ENCODE peak calls at places on chromosomes 7 and 10, in five cellular contexts. One of them, this sample, is unnamed.

GRCh38 chr10:2760736-2761135 is 306.6 kb upstream of the PFKP start:
- DNase-seq in fibroblast of the conjunctiva: no peak
- DNase-seq in cardiac fibroblast: no peak
- DNase-seq in T-helper 1 cell: no peak
- DNase-seq in NCI-H69: no peak
- DNase-seq in this sample: no peak

GRCh38 chr10:122974034-122974433 is 6.2 kb upstream of the PSTK start:
- DNase-seq in fibroblast of the conjunctiva: no peak
- DNase-seq in cardiac fibroblast: no peak
- DNase-seq in T-helper 1 cell: no peak
- DNase-seq in NCI-H69: peak
- DNase-seq in this sample: no peak

GRCh38 chr7:153036396-153037063 is 277.0 kb downstream of the ACTR3B start:
- DNase-seq in fibroblast of the conjunctiva: no peak
- DNase-seq in cardiac fibroblast: no peak
- DNase-seq in T-helper 1 cell: no peak
- DNase-seq in NCI-H69: no peak
- DNase-seq in this sample: no peak

GRCh38 chr10:12748186-12748585 is 253.3 kb downstream of the CCDC3 start:
- DNase-seq in fibroblast of the conjunctiva: no peak
- DNase-seq in cardiac fibroblast: no peak
- DNase-seq in T-helper 1 cell: no peak
- DNase-seq in NCI-H69: no peak
- DNase-seq in this sample: no peak

GRCh38 chr7:99267530-99268360 is 4.9 kb upstream of the MYH16 start:
- DNase-seq in fibroblast of the conjunctiva: peak
- DNase-seq in cardiac fibroblast: peak
- DNase-seq in T-helper 1 cell: no peak
- DNase-seq in NCI-H69: no peak
- DNase-seq in this sample: peak

GRCh38 chr10:95264227-95265051 is 26.4 kb downstream of the PDLIM1 start:
- DNase-seq in fibroblast of the conjunctiva: no peak
- DNase-seq in cardiac fibroblast: no peak
- DNase-seq in T-helper 1 cell: no peak
- DNase-seq in NCI-H69: peak
- DNase-seq in this sample: no peak

GRCh38 chr10:119675483-119676170 is 24.4 kb downstream of the BAG3 start:
- DNase-seq in fibroblast of the conjunctiva: no peak
- DNase-seq in cardiac fibroblast: no peak
- DNase-seq in T-helper 1 cell: no peak
- DNase-seq in NCI-H69: no peak
- DNase-seq in this sample: no peak

GRCh38 chr7:29977926-29978652 is 11.5 kb downstream of the SCRN1 start:
- DNase-seq in fibroblast of the conjunctiva: no peak
- DNase-seq in cardiac fibroblast: no peak
- DNase-seq in T-helper 1 cell: no peak
- DNase-seq in NCI-H69: peak
- DNase-seq in this sample: no peak

GRCh38 chr10:19828278-19829049 is 12.2 kb downstream of the PLXDC2 start:
- DNase-seq in fibroblast of the conjunctiva: no peak
- DNase-seq in cardiac fibroblast: peak
- DNase-seq in T-helper 1 cell: no peak
- DNase-seq in NCI-H69: no peak
- DNase-seq in this sample: no peak

GRCh38 chr7:135575296-135575695 is 17.6 kb downstream of the NUP205 start:
- DNase-seq in fibroblast of the conjunctiva: no peak
- DNase-seq in cardiac fibroblast: no peak
- DNase-seq in T-helper 1 cell: no peak
- DNase-seq in NCI-H69: no peak
- DNase-seq in this sample: no peak

GRCh38 chr7:509426-509825 is 10.2 kb downstream of the PDGFA start:
- DNase-seq in fibroblast of the conjunctiva: no peak
- DNase-seq in cardiac fibroblast: no peak
- DNase-seq in T-helper 1 cell: no peak
- DNase-seq in NCI-H69: no peak
- DNase-seq in this sample: no peak

GRCh38 chr10:33122014-33122788 is 164.2 kb upstream of the ITGB1 start:
- DNase-seq in fibroblast of the conjunctiva: peak
- DNase-seq in cardiac fibroblast: no peak
- DNase-seq in T-helper 1 cell: no peak
- DNase-seq in NCI-H69: peak
- DNase-seq in this sample: peak

GRCh38 chr7:42673951-42674350 is 237.9 kb downstream of the C7orf25 start:
- DNase-seq in fibroblast of the conjunctiva: no peak
- DNase-seq in cardiac fibroblast: no peak
- DNase-seq in T-helper 1 cell: no peak
- DNase-seq in NCI-H69: no peak
- DNase-seq in this sample: no peak

GRCh38 chr10:33265621-33266020 is 68.8 kb downstream of the NRP1 start:
- DNase-seq in fibroblast of the conjunctiva: no peak
- DNase-seq in cardiac fibroblast: no peak
- DNase-seq in T-helper 1 cell: no peak
- DNase-seq in NCI-H69: no peak
- DNase-seq in this sample: no peak

GRCh38 chr10:50540069-50540825 is 83.5 kb downstream of the SGMS1 start:
- DNase-seq in fibroblast of the conjunctiva: no peak
- DNase-seq in cardiac fibroblast: peak
- DNase-seq in T-helper 1 cell: no peak
- DNase-seq in NCI-H69: no peak
- DNase-seq in this sample: no peak

GRCh38 chr7:92293887-92294616 is 48.3 kb downstream of the ANKIB1 start:
- DNase-seq in fibroblast of the conjunctiva: no peak
- DNase-seq in cardiac fibroblast: peak
- DNase-seq in T-helper 1 cell: no peak
- DNase-seq in NCI-H69: no peak
- DNase-seq in this sample: peak

GRCh38 chr10:17905491-17905890 is 46.2 kb upstream of the SLC39A12 start:
- DNase-seq in fibroblast of the conjunctiva: no peak
- DNase-seq in cardiac fibroblast: peak
- DNase-seq in T-helper 1 cell: no peak
- DNase-seq in NCI-H69: no peak
- DNase-seq in this sample: no peak

GRCh38 chr7:8908889-8909288 is 475.5 kb downstream of the NXPH1 start:
- DNase-seq in fibroblast of the conjunctiva: no peak
- DNase-seq in cardiac fibroblast: no peak
- DNase-seq in T-helper 1 cell: no peak
- DNase-seq in NCI-H69: peak
- DNase-seq in this sample: peak

GRCh38 chr7:140653319-140654108 is 12.9 kb upstream of the DENND2A start:
- DNase-seq in fibroblast of the conjunctiva: peak
- DNase-seq in cardiac fibroblast: peak
- DNase-seq in T-helper 1 cell: no peak
- DNase-seq in NCI-H69: peak
- DNase-seq in this sample: peak

GRCh38 chr10:44689368-44689767 is 221.8 kb upstream of the TMEM72 start:
- DNase-seq in fibroblast of the conjunctiva: no peak
- DNase-seq in cardiac fibroblast: peak
- DNase-seq in T-helper 1 cell: no peak
- DNase-seq in NCI-H69: no peak
- DNase-seq in this sample: peak

GRCh38 chr10:133520193-133520738 is 6.9 kb upstream of the CYP2E1 start:
- DNase-seq in fibroblast of the conjunctiva: peak
- DNase-seq in cardiac fibroblast: peak
- DNase-seq in T-helper 1 cell: peak
- DNase-seq in NCI-H69: peak
- DNase-seq in this sample: peak

GRCh38 chr10:72098301-72099053 is 10.1 kb upstream of the SPOCK2 start:
- DNase-seq in fibroblast of the conjunctiva: no peak
- DNase-seq in cardiac fibroblast: no peak
- DNase-seq in T-helper 1 cell: no peak
- DNase-seq in NCI-H69: peak
- DNase-seq in this sample: no peak

GRCh38 chr10:114309111-114309651 is 70.1 kb downstream of the VWA2 start:
- DNase-seq in fibroblast of the conjunctiva: no peak
- DNase-seq in cardiac fibroblast: no peak
- DNase-seq in T-helper 1 cell: no peak
- DNase-seq in NCI-H69: no peak
- DNase-seq in this sample: no peak

GRCh38 chr7:44145969-44146897 is 5.1 kb upstream of the MYL7 start:
- DNase-seq in fibroblast of the conjunctiva: peak
- DNase-seq in cardiac fibroblast: peak
- DNase-seq in T-helper 1 cell: peak
- DNase-seq in NCI-H69: no peak
- DNase-seq in this sample: no peak

GRCh38 chr7:149870701-149871483 is 2.9 kb upstream of the ATP6V0E2 start:
- DNase-seq in fibroblast of the conjunctiva: no peak
- DNase-seq in cardiac fibroblast: no peak
- DNase-seq in T-helper 1 cell: no peak
- DNase-seq in NCI-H69: no peak
- DNase-seq in this sample: no peak

GRCh38 chr10:79019961-79020491 is 48.7 kb upstream of the ZMIZ1 start:
- DNase-seq in fibroblast of the conjunctiva: no peak
- DNase-seq in cardiac fibroblast: peak
- DNase-seq in T-helper 1 cell: no peak
- DNase-seq in NCI-H69: no peak
- DNase-seq in this sample: no peak

GRCh38 chr7:92110857-92111256 is 23.4 kb downstream of the CYP51A1 start:
- DNase-seq in fibroblast of the conjunctiva: no peak
- DNase-seq in cardiac fibroblast: no peak
- DNase-seq in T-helper 1 cell: no peak
- DNase-seq in NCI-H69: no peak
- DNase-seq in this sample: no peak

GRCh38 chr10:123154943-123155505 is 822 bp downstream of the BUB3 start:
- DNase-seq in fibroblast of the conjunctiva: no peak
- DNase-seq in cardiac fibroblast: peak
- DNase-seq in T-helper 1 cell: no peak
- DNase-seq in NCI-H69: no peak
- DNase-seq in this sample: peak

GRCh38 chr7:100801833-100802568 is 25.3 kb downstream of the EPHB4 start:
- DNase-seq in fibroblast of the conjunctiva: peak
- DNase-seq in cardiac fibroblast: peak
- DNase-seq in T-helper 1 cell: no peak
- DNase-seq in NCI-H69: peak
- DNase-seq in this sample: peak

This sample was measured in H4.